ENCODE peak calls at places on chromosomes 7 and 10, in nine cellular contexts. F is HFF-Myc, T is endothelial cell of umbilical vein, E is tibial nerve, C is HepG2, X is cardiac fibroblast, N is colonic mucosa, Q is activated B cell treated with CpG ODN at 0.5 μM for 24 hours, H is lung. B is an unnamed sample.

GRCh38 chr7:46256870-46257528 is 335.9 kb upstream of the IGFBP3 start:
- DNase-seq in H (no peak), F (peak; percentile 58), T (no peak), X (peak; percentile 10), Q (no peak), N (no peak), E (no peak), C (no peak), B (peak; percentile 61)

GRCh38 chr10:21885940-21886339 is 117.6 kb downstream of the DNAJC1 start:
- DNase-seq in T (no peak), N (no peak), Q (no peak), H (no peak), C (no peak), X (no peak), E (no peak), F (no peak), B (no peak)

GRCh38 chr7:7156663-7157062 is 25.7 kb upstream of the C1GALT1 start:
- DNase-seq in F (no peak), N (no peak), H (no peak), Q (no peak), T (no peak), C (peak; percentile 81), E (no peak), X (no peak), B (no peak)

GRCh38 chr10:48606530-48607355 is 1.9 kb upstream of the ARHGAP22 start:
- DNase-seq in F (peak; percentile 79), H (peak; percentile 34), N (peak; percentile 19), T (peak; percentile 94), X (peak; percentile 90), Q (no peak), E (no peak), C (no peak), B (peak; percentile 99)

GRCh38 chr7:114865564-114865963 is 56.3 kb upstream of the MDFIC start:
- DNase-seq in T (peak; percentile 64), E (peak; percentile 19), N (peak; percentile 46), Q (peak; percentile 29), X (peak; percentile 83), H (peak; percentile 53), C (peak; percentile 8), F (peak; percentile 48), B (peak; percentile 79)

GRCh38 chr7:157537056-157537455 is 200.3 kb downstream of the DNAJB6 start:
- DNase-seq in X (no peak), H (no peak), N (no peak), E (no peak), C (no peak), T (no peak), Q (no peak), F (no peak), B (no peak)

GRCh38 chr10:86970152-86970886 is 2.0 kb downstream of the ADIRF start:
- DNase-seq in X (peak; percentile 34), C (no peak), N (peak; percentile 66), H (peak; percentile 76), E (peak; percentile 91), T (no peak), Q (no peak), F (no peak), B (peak; percentile 67)

GRCh38 chr7:12436896-12437535 is 33.4 kb upstream of the VWDE start:
- DNase-seq in X (peak; percentile 5), E (no peak), C (no peak), N (no peak), H (no peak), Q (no peak), T (no peak), F (no peak), B (peak; percentile 84)

GRCh38 chr10:11270135-11270857 is 252.6 kb downstream of the CELF2 start:
- DNase-seq in C (peak; percentile 61), F (peak; percentile 22), E (peak; percentile 71), H (peak; percentile 68), Q (peak; percentile 57), X (peak; percentile 80), N (peak; percentile 83), T (peak; percentile 81), B (peak; percentile 48)

GRCh38 chr10:94282369-94282768 is 80.4 kb downstream of the NOC3L start:
- DNase-seq in X (no peak), F (no peak), H (no peak), T (no peak), Q (no peak), E (no peak), C (no peak), N (no peak), B (no peak)

GRCh38 chr10:31770307-31770902 is 158.2 kb downstream of the ARHGAP12 start:
- DNase-seq in T (peak; percentile 71), X (no peak), F (no peak), E (no peak), N (peak; percentile 54), Q (no peak), H (no peak), C (peak; percentile 10), B (no peak)

DNA sequence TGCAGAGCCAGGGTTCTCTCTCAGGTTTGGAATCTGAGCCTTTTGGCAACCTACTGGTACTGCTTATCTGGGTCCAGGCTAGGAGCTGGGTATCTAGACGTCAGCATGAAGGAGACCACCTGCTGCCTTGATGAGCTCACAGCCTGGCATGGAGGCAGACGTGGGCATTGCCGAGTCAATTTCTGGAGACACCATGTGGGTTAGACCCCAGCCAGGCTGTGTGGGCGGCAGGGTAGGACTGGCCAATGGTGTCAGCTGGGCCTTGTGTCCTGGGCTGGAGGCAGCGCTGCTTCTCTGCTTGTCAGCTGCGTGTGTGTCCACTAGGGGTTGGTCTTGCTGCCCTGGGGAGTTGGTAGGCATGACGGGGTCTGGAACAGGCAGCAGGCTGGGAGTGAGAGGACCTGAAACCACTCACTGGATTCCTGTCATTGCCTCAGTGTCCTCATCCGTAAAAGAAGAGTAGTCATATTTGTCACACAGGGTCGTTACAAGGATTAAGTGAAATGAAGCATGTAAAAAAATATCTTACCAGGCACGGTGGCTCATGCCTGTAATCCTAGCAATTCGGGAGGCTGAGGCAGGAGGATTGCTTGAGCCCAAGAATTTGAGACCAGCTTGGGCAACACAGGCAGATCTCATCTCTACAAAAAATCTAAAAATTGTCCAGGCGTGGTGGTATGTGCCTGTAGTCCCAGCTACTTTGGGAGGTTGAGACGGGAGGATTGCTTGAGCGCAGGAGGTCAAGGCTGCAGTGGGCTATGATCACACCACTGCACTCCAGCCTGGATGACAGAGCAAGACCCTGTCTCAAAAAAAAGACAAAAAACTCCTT is 31.7 kb upstream of the ANKRD2 start:
- DNase-seq in F (no peak), T (no peak), C (no peak), E (no peak), Q (no peak), H (no peak), N (no peak), X (peak; percentile 80), B (peak; percentile 49)
- TF ChIP-seq CTCF in F (no peak), T (peak; percentile 11), C (no peak), E (no peak), Q (no peak), H (no peak), N (no peak), X (peak; percentile 13), B (peak; percentile 18)

GRCh38 chr7:127404282-127405049 is 12.0 kb upstream of the ZNF800 start:
- DNase-seq in N (no peak), X (no peak), E (no peak), H (no peak), T (no peak), Q (no peak), F (no peak), C (no peak), B (no peak)

GRCh38 chr7:127413962-127414361 is 21.5 kb upstream of the ZNF800 start:
- DNase-seq in Q (no peak), F (no peak), T (no peak), H (no peak), C (no peak), N (no peak), X (no peak), E (no peak), B (no peak)

GRCh38 chr7:127413326-127413725 is 20.8 kb upstream of the ZNF800 start:
- DNase-seq in E (no peak), T (no peak), H (no peak), N (no peak), C (no peak), X (no peak), F (no peak), Q (no peak), B (no peak)

GRCh38 chr7:127415060-127415742 is 22.7 kb upstream of the ZNF800 start:
- DNase-seq in C (no peak), N (no peak), H (no peak), Q (no peak), X (no peak), T (no peak), F (no peak), E (no peak), B (no peak)

GRCh38 chr7:127409629-127410028 is 17.1 kb upstream of the ZNF800 start:
- DNase-seq in C (no peak), X (peak; percentile 24), N (no peak), F (no peak), H (no peak), T (no peak), Q (no peak), E (no peak), B (no peak)
- TF ChIP-seq CTCF in C (peak; percentile 41), X (peak; percentile 28), N (no peak), F (no peak), H (no peak), T (no peak), Q (no peak), E (no peak), B (no peak)

DNA sequence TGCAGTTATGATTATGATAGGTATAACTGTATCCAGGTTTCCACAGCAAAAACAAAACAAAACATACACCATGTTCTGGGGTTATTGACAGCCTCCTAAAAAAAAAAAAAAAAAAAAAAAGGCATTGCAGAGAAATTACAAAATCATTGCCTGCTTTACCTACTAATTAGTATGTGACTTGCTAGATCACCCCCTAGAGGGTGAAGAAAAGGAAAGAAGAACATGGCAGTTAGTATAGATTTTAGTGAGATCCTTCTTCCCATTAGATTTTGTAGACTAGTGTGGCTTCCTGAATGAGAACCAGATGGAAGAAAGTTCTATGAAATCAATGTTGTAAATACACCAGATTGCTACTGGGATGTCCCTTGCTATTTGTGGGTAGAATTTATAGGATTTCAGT is 24.0 kb upstream of the AGBL3 start:
- DNase-seq in E (no peak), T (no peak), X (no peak), F (no peak), N (no peak), Q (no peak), H (no peak), C (no peak), B (peak; percentile 17)
- TF ChIP-seq CTCF in E (no peak), T (no peak), X (no peak), F (no peak), N (no peak), Q (no peak), H (no peak), C (no peak), B (peak; percentile 13)

GRCh38 chr7:25007668-25008067 is 27.7 kb upstream of the OSBPL3 start:
- DNase-seq in T (no peak), E (no peak), H (no peak), C (no peak), X (no peak), N (no peak), F (no peak), Q (no peak), B (no peak)
- TF ChIP-seq CTCF in T (no peak), E (no peak), H (no peak), C (no peak), X (no peak), N (no peak), F (no peak), Q (no peak), B (no peak)

DNA sequence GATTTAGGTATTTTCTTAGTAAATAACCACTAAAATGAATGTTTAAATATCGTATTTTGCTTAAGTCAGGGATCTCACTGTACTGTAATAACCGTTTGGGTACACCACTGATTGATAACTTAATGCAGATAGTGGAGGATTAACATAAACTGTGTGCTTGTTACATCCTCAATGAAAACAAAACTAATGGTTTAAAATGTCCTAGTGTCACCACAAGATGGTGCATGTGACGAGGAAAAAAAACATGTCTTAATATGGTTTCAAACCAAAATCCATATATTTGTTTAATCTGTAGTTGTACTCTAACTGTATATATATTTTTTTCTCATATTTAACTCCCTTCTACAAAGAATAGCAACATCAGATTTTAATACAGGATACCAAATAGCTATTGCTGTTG is 19.2 kb downstream of the ARMC10 start:
- DNase-seq in N (no peak), X (peak; percentile 17), F (no peak), H (no peak), E (no peak), Q (no peak), C (no peak), T (no peak), B (peak; percentile 11)
- TF ChIP-seq CTCF in N (peak; percentile 11), X (peak; percentile 1), F (no peak), H (no peak), E (peak; percentile 18), Q (no peak), C (peak; percentile 33), T (no peak), B (peak; percentile 5)

B was measured in fibroblast of mammary gland.